ENCODE peak calls at places on chromosomes 12 and 14, in nine cellular contexts. A, S, M, H, Y, G, T, B and Z are unnamed samples.

GRCh38 chr14:74682169-74682952 is 30.5 kb downstream of the AREL1 start:
- DNase-seq in M (no peak), G (no peak), T (no peak), S (no peak), A (no peak), B (no peak), H (no peak), Y (no peak), Z (no peak)

GRCh38 chr12:15987696-15988095 is 76.6 kb downstream of the DERA start:
- DNase-seq in B (no peak), A (no peak), S (no peak), M (no peak), H (no peak), Y (no peak), T (no peak), G (no peak), Z (no peak)

GRCh38 chr12:52005218-52005902 is 1.4 kb upstream of the TAMALIN start:
- DNase-seq in H (no peak), S (no peak), T (no peak), G (no peak), B (no peak), M (no peak), Y (no peak), A (no peak), Z (no peak)

GRCh38 chr14:71372411-71372838 is 465.2 kb downstream of the PCNX1 start:
- DNase-seq in T (peak; percentile 12), S (peak; percentile 82), B (peak; percentile 22), H (peak; percentile 50), A (no peak), G (peak; percentile 68), M (no peak), Y (no peak), Z (no peak)

GRCh38 chr12:674272-674781 is 11.1 kb upstream of the NINJ2 start:
- DNase-seq in A (no peak), Y (peak; percentile 57), T (no peak), M (no peak), B (no peak), S (no peak), G (no peak), H (no peak), Z (no peak)

GRCh38 chr12:11829764-11830194 is 180.3 kb downstream of the ETV6 start:
- DNase-seq in A (no peak), T (no peak), B (no peak), G (no peak), Y (no peak), M (no peak), S (no peak), H (no peak), Z (no peak)

GRCh38 chr14:91654836-91655235 is 77.0 kb downstream of the CATSPERB start:
- DNase-seq in T (no peak), B (no peak), G (no peak), A (no peak), M (no peak), Y (no peak), H (no peak), S (no peak), Z (no peak)

GRCh38 chr12:107320929-107321618 is 227.7 kb upstream of the CRY1 start:
- DNase-seq in M (peak; percentile 53), T (no peak), S (no peak), Y (peak; percentile 44), A (no peak), G (no peak), H (no peak), B (peak; percentile 18), Z (no peak)

GRCh38 chr14:91373591-91374245 is 43.9 kb downstream of the CCDC88C start:
- DNase-seq in B (no peak), M (no peak), Y (peak; percentile 60), A (no peak), S (no peak), T (no peak), G (no peak), H (no peak), Z (no peak)

GRCh38 chr14:62592877-62593276 is 452.4 kb downstream of the KCNH5 start:
- DNase-seq in H (no peak), Y (no peak), A (no peak), B (no peak), T (no peak), G (no peak), S (no peak), M (no peak), Z (no peak)

GRCh38 chr14:100466111-100466856 is 120.9 kb downstream of the BEGAIN start:
- DNase-seq in T (no peak), M (no peak), B (no peak), S (no peak), G (no peak), Y (no peak), H (no peak), A (no peak), Z (no peak)

GRCh38 chr14:36264595-36264994 is 55.8 kb downstream of the MBIP start:
- DNase-seq in S (no peak), A (no peak), G (no peak), B (no peak), M (no peak), Y (no peak), H (no peak), T (no peak), Z (no peak)

GRCh38 chr12:52044284-52044983 is 6.8 kb upstream of the NR4A1 start:
- DNase-seq in S (peak; percentile 96), H (peak; percentile 68), Y (no peak), M (no peak), B (peak; percentile 88), A (peak; percentile 96), G (peak; percentile 96), T (no peak), Z (no peak)

GRCh38 chr14:51463461-51463860 is 188.2 kb upstream of the FRMD6 start:
- DNase-seq in H (no peak), T (no peak), Y (no peak), M (no peak), G (no peak), B (no peak), A (no peak), S (no peak), Z (no peak)

GRCh38 chr12:128178551-128178950 is 88.4 kb upstream of the TMEM132C start:
- DNase-seq in B (no peak), T (no peak), M (no peak), A (no peak), Y (no peak), S (no peak), G (no peak), H (no peak), Z (no peak)

GRCh38 chr12:92147491-92147890 is 1.8 kb upstream of the BTG1 start:
- DNase-seq in Y (no peak), M (no peak), S (no peak), H (no peak), G (no peak), B (no peak), T (no peak), A (no peak), Z (no peak)

GRCh38 chr12:116456683-116457082 is 102.5 kb upstream of the MAP1LC3B2 start:
- DNase-seq in B (peak; percentile 58), Y (no peak), H (no peak), S (peak; percentile 44), T (no peak), G (no peak), A (peak; percentile 86), M (no peak), Z (no peak)

GRCh38 chr14:56159066-56159465 is 40.9 kb downstream of the PELI2 start:
- DNase-seq in Y (no peak), A (no peak), T (peak; percentile 20), S (peak; percentile 25), M (no peak), G (no peak), B (no peak), H (no peak), Z (no peak)

GRCh38 chr12:54412348-54412747 is 6.7 kb downstream of the ITGA5 start:
- DNase-seq in G (no peak), A (peak; percentile 76), B (no peak), M (no peak), S (no peak), T (no peak), Y (no peak), H (no peak), Z (no peak)

GRCh38 chr14:101101456-101102056 is 198.0 kb upstream of the RTL1 start:
- DNase-seq in A (peak; percentile 52), Y (no peak), G (no peak), B (peak; percentile 9), M (peak; percentile 7), S (no peak), H (no peak), T (no peak), Z (no peak)

GRCh38 chr14:31341280-31341679 is 79.1 kb downstream of the HEATR5A start:
- DNase-seq in B (no peak), A (no peak), T (no peak), H (no peak), Y (no peak), S (no peak), M (no peak), G (no peak), Z (no peak)

GRCh38 chr14:90815817-90816662 is at the start of gene TTC7B:
- DNase-seq in M (no peak), S (peak; percentile 14), B (peak; percentile 96), H (no peak), G (no peak), T (no peak), A (no peak), Y (peak; percentile 13), Z (no peak)

GRCh38 chr14:50744242-50744641 is 76.1 kb upstream of the SAV1 start:
- DNase-seq in A (no peak), B (no peak), G (no peak), Y (no peak), M (no peak), S (no peak), H (no peak), T (no peak), Z (no peak)

GRCh38 chr12:62689042-62689839 is 222.6 kb downstream of the MON2 start:
- DNase-seq in A (no peak), B (no peak), T (no peak), Y (no peak), S (peak; percentile 31), H (no peak), G (no peak), M (no peak), Z (no peak)

GRCh38 chr14:59688224-59689170 is 111.9 kb upstream of the CCDC175 start:
- DNase-seq in H (peak; percentile 12), S (peak; percentile 38), M (no peak), Y (peak; percentile 61), A (no peak), G (peak; percentile 16), T (no peak), B (peak; percentile 58), Z (no peak)

GRCh38 chr12:64171715-64172114 is 50.4 kb downstream of the KICS2 start:
- DNase-seq in H (peak; percentile 67), S (peak; percentile 39), M (no peak), T (peak; percentile 60), A (no peak), B (peak; percentile 62), Y (no peak), G (no peak), Z (no peak)

GRCh38 chr12:4734625-4735196 is 14.5 kb downstream of the GALNT8 start:
- DNase-seq in G (no peak), S (no peak), B (no peak), H (no peak), A (no peak), M (no peak), T (no peak), Y (no peak), Z (no peak)

GRCh38 chr14:74586681-74587362 is 25.2 kb downstream of the LTBP2 start:
- DNase-seq in H (no peak), G (no peak), Y (no peak), A (no peak), B (no peak), M (no peak), S (no peak), T (no peak), Z (no peak)

GRCh38 chr12:2288875-2289274 is 236.1 kb downstream of the CACNA1C start:
- DNase-seq in B (no peak), M (no peak), S (peak; percentile 54), T (no peak), Y (no peak), G (no peak), H (peak; percentile 34), A (peak; percentile 19), Z (no peak)

GRCh38 chr14:90551070-90551704 is 154.4 kb downstream of the CALM1 start:
- DNase-seq in S (peak; percentile 30), Y (no peak), H (peak; percentile 4), G (no peak), T (no peak), B (no peak), A (peak; percentile 16), M (no peak), Z (no peak)

GRCh38 chr12:53191096-53191884 is 10.6 kb upstream of the CSAD start:
- DNase-seq in M (no peak), Y (no peak), A (no peak), S (no peak), T (no peak), B (no peak), G (no peak), H (no peak), Z (no peak)